ENCODE peak calls at places on chromosomes 12 and 14, in eight cellular contexts. R, Y, U, S, V, C, H and J are unnamed samples.

GRCh38 chr12:66684222-66684621 is 5.3 kb upstream of the GRIP1 start:
- DNase-seq in R (no peak), Y (no peak), U (no peak), S (no peak), V (no peak), C (no peak), H (no peak), J (no peak)

GRCh38 chr14:69339426-69339825 is 58.7 kb downstream of the ERH start:
- DNase-seq in R (no peak), Y (no peak), U (no peak), S (no peak), V (no peak), C (no peak), H (no peak), J (no peak)

GRCh38 chr12:19530631-19531020 is 91.3 kb downstream of the AEBP2 start:
- DNase-seq in R (no peak), Y (peak), U (peak), S (no peak), V (no peak), C (peak), H (peak), J (no peak)

GRCh38 chr12:40945772-40946171 is 242.3 kb upstream of the PDZRN4 start:
- DNase-seq in R (no peak), Y (no peak), U (no peak), S (no peak), V (no peak), C (no peak), H (no peak), J (no peak)

GRCh38 chr14:106666341-106666740 is 1140.0 kb downstream of the TMEM121 start:
- DNase-seq in R (no peak), Y (no peak), U (no peak), S (no peak), V (no peak), C (no peak), H (no peak), J (no peak)

GRCh38 chr12:112539221-112539620 is 120.5 kb downstream of the PTPN11 start:
- DNase-seq in R (no peak), Y (no peak), U (no peak), S (no peak), V (no peak), C (no peak), H (no peak), J (no peak)

GRCh38 chr12:15726029-15726756 is 63.0 kb downstream of the EPS8 start:
- DNase-seq in R (no peak), Y (peak), U (no peak), S (no peak), V (no peak), C (peak), H (peak), J (no peak)

GRCh38 chr14:59265808-59266207 is 77.3 kb downstream of the DAAM1 start:
- DNase-seq in R (peak), Y (peak), U (no peak), S (no peak), V (no peak), C (no peak), H (no peak), J (no peak)

GRCh38 chr12:46445093-46445492 is 72.5 kb upstream of the SLC38A2 start:
- DNase-seq in R (no peak), Y (no peak), U (no peak), S (no peak), V (no peak), C (no peak), H (peak), J (no peak)

GRCh38 chr12:101671157-101671791 is 26.2 kb upstream of the CHPT1 start:
- DNase-seq in R (peak), Y (no peak), U (no peak), S (no peak), V (no peak), C (no peak), H (no peak), J (no peak)

GRCh38 chr14:33811731-33812130 is 139.1 kb downstream of the EGLN3 start:
- DNase-seq in R (no peak), Y (no peak), U (no peak), S (no peak), V (no peak), C (no peak), H (no peak), J (no peak)

GRCh38 chr14:33810308-33810707 is 140.6 kb downstream of the EGLN3 start:
- DNase-seq in R (no peak), Y (no peak), U (no peak), S (no peak), V (no peak), C (no peak), H (peak), J (no peak)

GRCh38 chr14:33806905-33807304 is 144.0 kb downstream of the EGLN3 start:
- DNase-seq in R (peak), Y (no peak), U (no peak), S (no peak), V (no peak), C (no peak), H (no peak), J (no peak)

GRCh38 chr14:33808187-33808586 is 142.7 kb downstream of the EGLN3 start:
- DNase-seq in R (no peak), Y (no peak), U (no peak), S (no peak), V (no peak), C (no peak), H (no peak), J (no peak)

DNA sequence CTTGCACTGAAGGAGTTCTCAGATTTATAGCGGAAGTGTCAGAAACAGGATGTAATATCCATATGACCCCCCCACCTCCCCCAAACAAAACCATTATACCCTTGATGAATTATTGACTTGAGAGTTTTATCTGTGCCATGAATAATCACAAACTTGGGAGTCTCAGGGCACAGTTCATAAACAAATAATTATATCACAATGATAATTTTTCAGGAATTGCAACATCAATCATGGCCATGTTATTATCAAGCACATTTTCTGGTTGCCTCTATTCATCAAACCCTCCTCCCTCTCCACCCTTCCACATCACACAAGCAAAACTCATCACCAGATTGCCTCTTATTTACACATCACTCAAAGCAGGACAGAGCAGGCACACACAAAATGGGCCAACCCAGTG is 141.4 kb downstream of the EGLN3 start:
- DNase-seq in R (no peak), Y (no peak), U (no peak), S (no peak), V (no peak), C (no peak), H (no peak), J (no peak)
- H3K4me3 ChIP-seq in R (no peak), Y (no peak), U (no peak), S (no peak), V (no peak), C (no peak), H (no peak), J (no peak)

GRCh38 chr14:66939409-66939808 is 249.8 kb upstream of the GARIN2 start:
- DNase-seq in R (no peak), Y (no peak), U (no peak), S (no peak), V (no peak), C (no peak), H (no peak), J (no peak)

DNA sequence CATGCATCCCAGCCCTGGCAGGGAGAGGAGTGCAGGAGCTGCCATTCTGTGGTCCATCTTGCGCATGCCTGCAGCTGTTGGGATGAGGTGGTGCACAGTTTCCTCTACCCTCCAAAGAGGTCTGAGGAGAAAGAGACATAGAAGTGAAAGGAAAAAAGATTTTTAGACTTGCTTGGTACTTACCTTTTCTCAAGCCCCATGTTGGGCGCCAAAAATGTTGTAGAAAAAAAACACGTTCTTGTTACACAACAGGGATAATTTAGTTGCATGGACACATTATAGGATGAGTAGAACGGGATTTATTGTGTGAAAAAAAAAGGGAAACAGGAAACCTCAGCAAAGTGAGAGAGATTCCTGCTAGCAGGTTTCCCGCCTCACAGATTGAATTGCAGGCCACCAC is 244.4 kb upstream of the GARIN2 start:
- DNase-seq in R (peak), Y (peak), U (peak), S (no peak), V (no peak), C (peak), H (peak), J (no peak)
- H3K4me3 ChIP-seq in R (no peak), Y (no peak), U (no peak), S (no peak), V (no peak), C (peak), H (no peak), J (no peak)

DNA sequence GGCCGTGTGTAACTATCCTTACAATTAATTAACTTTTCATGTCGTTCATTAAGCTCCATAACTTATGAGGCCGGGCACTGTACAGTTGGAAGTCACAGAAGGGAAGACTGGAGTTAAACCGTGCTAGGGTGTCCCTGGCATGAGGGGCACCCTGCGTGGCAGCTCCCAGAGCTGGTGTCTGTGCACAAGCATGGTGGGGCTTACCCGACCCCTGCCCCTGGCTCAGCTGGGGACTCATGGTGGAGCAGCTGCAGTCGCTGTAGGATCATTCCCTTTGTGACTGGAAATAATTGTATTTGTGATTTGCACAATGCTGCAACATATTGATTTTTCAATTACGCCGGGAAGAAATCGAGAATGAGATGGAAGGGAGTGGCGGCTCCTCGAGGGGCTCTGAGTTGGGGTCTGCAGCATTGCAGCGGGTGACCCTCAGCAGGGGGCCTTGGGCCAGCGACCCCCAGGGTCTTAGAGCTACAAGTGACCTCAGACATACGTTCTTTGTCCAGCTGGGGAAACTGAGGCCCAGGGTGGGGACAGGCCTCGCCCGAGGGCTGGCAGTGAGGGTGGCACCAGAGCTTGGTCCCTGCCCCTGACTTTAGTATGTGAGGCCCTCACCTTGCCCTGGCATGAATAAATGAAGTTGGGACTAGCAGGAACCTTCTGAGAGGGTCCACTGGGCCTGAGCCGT is 125.4 kb downstream of the KIF26A start:
- DNase-seq in R (no peak), Y (no peak), U (no peak), S (no peak), V (no peak), C (no peak), H (no peak), J (no peak)
- H3K4me3 ChIP-seq in R (no peak), Y (no peak), U (no peak), S (no peak), V (no peak), C (no peak), H (no peak), J (no peak)

DNA sequence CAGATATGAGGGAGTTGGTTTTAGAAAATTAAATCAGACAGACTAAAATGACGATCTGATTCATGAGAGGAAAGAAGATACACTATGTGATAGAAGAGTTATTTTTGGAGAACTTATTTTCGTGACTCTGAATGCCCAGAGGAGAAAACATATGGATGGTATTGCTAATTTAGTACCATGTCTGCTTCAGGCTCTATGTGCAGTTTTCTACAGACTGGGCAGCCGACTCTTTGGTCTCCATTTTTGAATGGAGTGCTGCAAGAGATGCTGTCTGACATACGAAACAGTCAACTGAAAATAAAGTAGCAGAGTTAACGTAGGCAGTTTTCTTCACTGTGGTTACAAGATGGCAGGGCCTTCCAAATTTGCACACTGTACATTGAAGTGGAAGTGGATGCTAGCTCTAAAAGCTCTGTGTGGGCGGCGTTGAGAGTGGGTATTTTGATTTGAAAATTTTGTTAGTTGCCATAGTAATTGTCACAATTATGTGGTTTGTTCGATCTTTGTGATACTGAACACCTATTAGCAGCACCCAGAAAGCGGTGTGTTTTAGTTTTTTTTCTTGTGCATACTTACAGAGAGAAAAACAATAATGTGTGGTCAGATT is 154.8 kb upstream of the ATP2B1 start:
- DNase-seq in R (no peak), Y (no peak), U (no peak), S (no peak), V (no peak), C (no peak), H (no peak), J (no peak)
- H3K4me3 ChIP-seq in R (no peak), Y (no peak), U (no peak), S (no peak), V (no peak), C (peak), H (no peak), J (no peak)